ENCODE peak calls at places on chromosome 22, in four cellular contexts. H, X, J and W are unnamed samples.

GRCh38 chr22:35452351-35452781 is 52.4 kb downstream of the MCM5 start:
- DNase-seq in H (no peak), J (no peak), X (no peak), W (no peak)

GRCh38 chr22:42932857-42933782 is 76.0 kb upstream of the ARFGAP3 start:
- DNase-seq in J (no peak), H (no peak), X (no peak), W (no peak)

GRCh38 chr22:32422062-32422461 is 10.0 kb upstream of the RTCB start:
- DNase-seq in X (no peak), J (no peak), H (no peak), W (peak; percentile 10)

GRCh38 chr22:44497218-44497903 is 672 bp downstream of the RTL6 start:
- DNase-seq in J (peak; percentile 9), H (peak; percentile 11), X (no peak), W (peak; percentile 18)

GRCh38 chr22:41288245-41288946 is 2.4 kb upstream of the RANGAP1 start:
- DNase-seq in X (no peak), H (peak; percentile 95), J (no peak), W (peak; percentile 50)

GRCh38 chr22:44926491-44927415 is 83.1 kb downstream of the PHF21B start:
- DNase-seq in X (no peak), J (no peak), H (no peak), W (no peak)

GRCh38 chr22:38115423-38116205 is 5.1 kb upstream of the BAIAP2L2 start:
- DNase-seq in X (no peak), J (no peak), H (no peak), W (no peak)

GRCh38 chr22:43955040-43955882 is at the start of gene SAMM50:
- DNase-seq in X (peak; percentile 54), J (peak; percentile 87), H (peak; percentile 94), W (peak; percentile 89)

GRCh38 chr22:45310331-45311032 is 748 bp downstream of the FAM118A start:
- DNase-seq in X (no peak), J (no peak), H (no peak), W (no peak)

GRCh38 chr22:24758164-24758799 is 16.2 kb downstream of the PIWIL3 start:
- DNase-seq in X (no peak), J (peak; percentile 53), H (peak; percentile 61), W (peak; percentile 72)

GRCh38 chr22:43263645-43264514 is 76.9 kb upstream of the TTLL12 start:
- DNase-seq in H (peak; percentile 96), X (no peak), J (no peak), W (peak; percentile 15)

GRCh38 chr22:39135092-39135896 is 17.2 kb downstream of the CBX7 start:
- DNase-seq in X (peak; percentile 50), H (peak; percentile 57), J (no peak), W (peak; percentile 51)

GRCh38 chr22:41003976-41004375 is 52.8 kb downstream of the RBX1 start:
- DNase-seq in H (no peak), X (no peak), J (no peak), W (peak; percentile 48)

GRCh38 chr22:35381424-35381772 is 502 bp downstream of the HMOX1 start:
- DNase-seq in J (no peak), H (no peak), X (no peak), W (no peak)

GRCh38 chr22:27372969-27373670 is 428.4 kb downstream of the MN1 start:
- DNase-seq in H (peak; percentile 91), J (peak; percentile 72), X (peak; percentile 84), W (no peak)

GRCh38 chr22:26624788-26625187 is 3.0 kb downstream of the CRYBA4 start:
- DNase-seq in J (no peak), X (no peak), H (no peak), W (no peak)

GRCh38 chr22:39311592-39312400 is 7.6 kb downstream of the RPL3 start:
- DNase-seq in X (no peak), J (no peak), H (no peak), W (no peak)

GRCh38 chr22:24822471-24822870 is 16.5 kb downstream of the SGSM1 start:
- DNase-seq in J (no peak), X (no peak), H (no peak), W (no peak)

GRCh38 chr22:36329217-36330078 is 58.3 kb downstream of the MYH9 start:
- DNase-seq in J (peak; percentile 84), X (peak; percentile 94), H (peak; percentile 97), W (peak; percentile 98)

GRCh38 chr22:26045855-26046254 is 123.4 kb upstream of the SEZ6L start:
- DNase-seq in X (no peak), J (no peak), H (no peak), W (no peak)

GRCh38 chr22:46726066-46726985 is 11.7 kb downstream of the CERK start:
- DNase-seq in H (no peak), J (no peak), X (no peak), W (no peak)

GRCh38 chr22:46728470-46728869 is 9.6 kb downstream of the CERK start:
- DNase-seq in X (no peak), H (peak; percentile 11), J (no peak), W (no peak)

GRCh38 chr22:46726986-46727317 is 11.1 kb downstream of the CERK start:
- DNase-seq in J (no peak), X (no peak), H (no peak), W (no peak)

GRCh38 chr22:46725096-46725495 is 13.0 kb downstream of the CERK start:
- DNase-seq in H (no peak), X (no peak), J (no peak), W (no peak)

DNA sequence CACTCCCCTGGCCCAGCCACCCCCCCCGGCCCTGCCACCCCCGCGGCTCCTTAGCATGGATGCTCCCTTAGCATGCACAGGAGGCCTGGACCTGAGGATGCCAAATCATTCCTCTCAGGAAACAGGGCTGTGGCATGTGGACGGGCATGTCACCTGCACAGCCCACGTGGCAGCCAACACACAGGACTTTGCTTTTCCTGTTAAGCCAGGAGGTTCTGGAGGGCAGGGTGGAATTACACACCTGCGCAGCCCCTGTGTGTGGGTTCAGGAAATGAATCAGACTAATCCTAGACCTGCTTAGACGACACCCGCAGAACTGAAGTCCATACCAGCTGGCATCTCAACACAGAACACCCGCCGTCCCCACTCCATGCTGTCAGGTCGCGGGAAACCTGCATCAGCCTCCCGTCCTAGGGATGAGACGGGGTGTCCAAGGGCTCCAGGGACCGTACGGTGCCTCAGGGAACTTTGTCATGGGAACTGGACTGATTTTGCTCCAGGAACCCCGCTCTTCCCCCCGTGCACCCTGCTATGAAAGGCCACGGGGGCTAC is 10.2 kb downstream of the CERK start:
- DNase-seq in J (no peak), H (no peak), X (no peak), W (no peak)
- H3K9me3 ChIP-seq in J (no peaks in the 10 kb centered on the region), H (no peaks in the 10 kb centered on the region), X (no peaks in the 10 kb centered on the region), W (no peaks in the 10 kb centered on the region)

DNA sequence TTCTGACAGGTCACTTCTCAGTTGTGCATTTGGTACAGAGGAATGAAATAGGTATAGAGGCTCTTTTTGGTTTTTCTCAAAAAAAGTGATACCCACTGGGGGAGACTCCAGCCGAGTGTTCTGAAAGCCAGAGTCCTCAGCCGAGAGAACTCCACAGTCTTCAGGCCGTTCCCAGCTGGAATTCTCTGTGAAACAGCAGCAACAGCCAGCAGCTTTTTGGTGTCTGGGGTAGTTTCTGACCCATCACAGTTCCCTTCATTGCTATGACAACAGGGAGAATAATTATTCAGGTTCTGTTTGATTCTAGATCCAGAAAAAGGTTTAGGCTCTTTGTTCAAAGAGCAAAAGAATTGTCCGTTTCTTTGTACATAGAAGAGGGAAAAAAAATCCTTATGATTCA is 84.6 kb downstream of the C22orf31 start:
- DNase-seq in H (peak; percentile 22), J (no peak), X (no peak), W (no peak)
- H3K4me3 ChIP-seq in H (no peak overlapping the region), J (no peak overlapping the region), X (no peak overlapping the region), W (no peak overlapping the region)

GRCh38 chr22:49885281-49885680 is 31.6 kb downstream of the ZBED4 start:
- DNase-seq in X (no peak), J (no peak), H (no peak), W (no peak)

GRCh38 chr22:49887716-49888115 is 30.5 kb downstream of the ALG12 start:
- DNase-seq in J (no peak), H (no peak), X (no peak), W (no peak)

GRCh38 chr22:49886346-49887073 is 31.7 kb downstream of the ALG12 start:
- DNase-seq in H (no peak), X (no peak), J (no peak), W (no peak)

GRCh38 chr22:49885881-49886280 is 32.2 kb downstream of the ZBED4 start:
- DNase-seq in H (no peak), X (no peak), J (no peak), W (no peak)

GRCh38 chr22:49887074-49887471 is 31.2 kb downstream of the ALG12 start:
- DNase-seq in J (no peak), H (no peak), X (no peak), W (no peak)
- H2BK12ac ChIP-seq in J (no peak overlapping the region), H (no peak overlapping the region), X (no peak overlapping the region), W (no peak overlapping the region)

GRCh38 chr22:48510599-48510998 is 1317.1 kb downstream of the BRD1 start:
- DNase-seq in H (no peak), X (no peak), J (no peak), W (no peak)
- H3K9me3 ChIP-seq in H (no peaks in the 10 kb centered on the region), X (no peaks in the 10 kb centered on the region), J (no peaks in the 10 kb centered on the region), W (peaks cover 5% of the 10 kb centered on the region)